ENCODE peak calls at places on chromosomes 6 and 20, in eight cellular contexts. F is AG09309, L is dorsolateral prefrontal cortex, O is HL-60, V is foreskin fibroblast, M is H1, G is fibroblast of lung, K is choroid plexus epithelial cell. E is an unnamed sample.

GRCh38 chr6:168583821-168584220 is 142.8 kb downstream of the SMOC2 start:
- DNase-seq in M (peak), F (no peak), G (no peak), L (no peak), V (no peak), K (no peak), O (no peak), E (no peak)

GRCh38 chr6:93896081-93896480 is 476.7 kb upstream of the EPHA7 start:
- DNase-seq in K (peak), G (no peak), M (no peak), F (no peak), O (no peak), L (no peak), V (peak), E (no peak)

GRCh38 chr6:159217595-159218275 is 48.5 kb downstream of the FNDC1 start:
- DNase-seq in K (peak), F (no peak), G (peak), L (peak), V (peak), M (peak), O (peak), E (peak)

GRCh38 chr20:34627458-34627857 is 49.4 kb downstream of the PIGU start:
- DNase-seq in G (no peak), O (no peak), M (no peak), V (no peak), L (no peak), K (no peak), F (no peak), E (no peak)

GRCh38 chr6:93917216-93917615 is 497.9 kb upstream of the EPHA7 start:
- DNase-seq in M (no peak), V (no peak), O (no peak), L (no peak), G (no peak), F (no peak), K (no peak), E (no peak)

GRCh38 chr6:24545691-24546090 is 50.9 kb downstream of the ALDH5A1 start:
- DNase-seq in K (no peak), G (no peak), V (no peak), L (no peak), M (no peak), F (no peak), O (no peak), E (no peak)

GRCh38 chr6:135438907-135439535 is 58.5 kb downstream of the AHI1 start:
- DNase-seq in O (no peak), F (no peak), M (no peak), K (peak), L (no peak), G (peak), V (peak), E (peak)

GRCh38 chr20:25323486-25324246 is 67.0 kb downstream of the ABHD12 start:
- DNase-seq in F (no peak), K (no peak), L (no peak), V (no peak), M (peak), G (no peak), O (no peak), E (no peak)

GRCh38 chr6:166712554-166713228 is 85.6 kb upstream of the RPS6KA2 start:
- DNase-seq in F (no peak), L (no peak), G (no peak), M (no peak), O (no peak), V (no peak), K (no peak), E (no peak)

GRCh38 chr6:72418495-72418894 is 203.4 kb upstream of the KCNQ5 start:
- DNase-seq in V (peak), M (no peak), O (no peak), F (peak), G (peak), L (peak), K (peak), E (peak)

GRCh38 chr6:31239854-31240253 is 32.0 kb downstream of the HLA-C start:
- DNase-seq in V (peak), K (no peak), O (no peak), G (no peak), F (no peak), M (no peak), L (no peak), E (no peak)

GRCh38 chr20:17530716-17531536 is at the start of gene BFSP1:
- DNase-seq in M (peak), L (peak), G (peak), V (peak), F (no peak), O (no peak), K (peak), E (peak)

GRCh38 chr6:112153926-112154621 is 66.7 kb downstream of the FAM229B start:
- DNase-seq in G (peak), L (no peak), O (peak), V (peak), K (peak), M (no peak), F (no peak), E (peak)

GRCh38 chr6:42315991-42316378 is 98.3 kb upstream of the MRPS10 start:
- DNase-seq in M (no peak), O (peak), F (peak), K (peak), V (peak), L (no peak), G (peak), E (peak)

GRCh38 chr6:27406085-27406484 is 17.5 kb downstream of the ZNF391 start:
- DNase-seq in F (no peak), V (no peak), G (no peak), L (no peak), K (no peak), M (no peak), O (no peak), E (no peak)

GRCh38 chr6:148396926-148397325 is 54.3 kb downstream of the SASH1 start:
- DNase-seq in L (no peak), G (no peak), K (no peak), V (no peak), M (no peak), F (no peak), O (no peak), E (no peak)

GRCh38 chr20:5797843-5798462 is 47.8 kb downstream of the SHLD1 start:
- DNase-seq in O (peak), F (no peak), K (no peak), M (no peak), G (no peak), L (no peak), V (no peak), E (no peak)

GRCh38 chr6:8063762-8064637 is at the start of gene BLOC1S5:
- DNase-seq in K (peak), V (peak), F (peak), M (peak), G (peak), O (peak), L (peak), E (peak)

GRCh38 chr6:145723646-145724045 is 11.7 kb downstream of the EPM2A start:
- DNase-seq in O (no peak), L (no peak), G (peak), F (no peak), K (no peak), V (no peak), M (no peak), E (peak)

GRCh38 chr6:1960484-1961142 is 284.8 kb downstream of the GMDS start:
- DNase-seq in F (no peak), V (no peak), M (no peak), L (no peak), O (no peak), G (no peak), K (no peak), E (no peak)

GRCh38 chr6:152394303-152394702 is 242.9 kb downstream of the SYNE1 start:
- DNase-seq in F (no peak), O (no peak), M (no peak), L (no peak), G (no peak), V (no peak), K (no peak), E (no peak)

GRCh38 chr6:17473554-17473953 is 80.2 kb downstream of the CAP2 start:
- DNase-seq in G (no peak), O (no peak), F (no peak), V (no peak), M (no peak), L (no peak), K (no peak), E (no peak)

GRCh38 chr6:169160855-169161560 is 92.6 kb downstream of the THBS2 start:
- DNase-seq in V (no peak), K (no peak), G (no peak), M (no peak), O (no peak), F (no peak), L (no peak), E (no peak)

GRCh38 chr20:32541917-32542615 is 43.1 kb downstream of the NOL4L start:
- DNase-seq in L (no peak), M (no peak), F (no peak), K (no peak), O (no peak), V (no peak), G (no peak), E (no peak)

GRCh38 chr20:3077618-3078134 is 6.3 kb downstream of the OXT start:
- DNase-seq in K (no peak), F (no peak), L (no peak), V (no peak), M (no peak), G (no peak), O (no peak), E (no peak)

GRCh38 chr20:36541227-36542018 is at the start of gene MYL9:
- DNase-seq in O (no peak), V (peak), M (peak), L (no peak), K (peak), F (no peak), G (peak), E (peak)
- H3K4me3 ChIP-seq in O (no peak), V (peak), M (peak), L (peak), K (peak), F (peak), G (peak), E (peak)

DNA sequence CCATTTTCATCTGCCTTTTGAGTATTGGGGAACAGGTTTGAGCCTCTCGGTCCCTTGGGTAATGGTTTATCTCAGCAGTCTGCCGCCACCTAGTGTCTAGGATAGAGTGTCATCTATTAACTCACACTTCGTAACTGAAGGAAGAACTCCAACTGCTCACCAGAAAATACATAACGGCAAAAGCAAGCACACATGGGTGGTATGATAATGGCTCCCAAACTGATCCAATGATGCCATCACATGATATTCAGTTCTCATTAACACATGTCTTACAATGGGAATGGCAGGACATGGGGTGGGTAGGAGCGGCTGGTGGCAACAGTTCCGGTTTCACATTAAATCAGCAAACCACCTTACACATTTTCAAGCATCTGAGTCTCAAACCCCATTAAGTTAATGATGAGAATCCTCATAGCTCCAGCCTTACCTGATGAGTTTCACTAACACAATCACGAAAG is 110.7 kb upstream of the PHACTR1 start:
- DNase-seq in K (peak), G (peak), L (peak), F (no peak), O (no peak), M (peak), V (peak), E (peak)
- H3K4me3 ChIP-seq in K (no peak), G (no peak), L (no peak), F (no peak), O (no peak), M (no peak), V (no peak), E (no peak)

GRCh38 chr20:57688864-57689263 is 21.0 kb downstream of the PMEPA1 start:
- DNase-seq in M (no peak), V (no peak), F (no peak), L (peak), K (no peak), G (no peak), O (no peak), E (no peak)

GRCh38 chr20:57688295-57688694 is 21.5 kb downstream of the PMEPA1 start:
- DNase-seq in G (no peak), M (no peak), L (no peak), F (no peak), K (no peak), O (no peak), V (no peak), E (no peak)

GRCh38 chr20:57692393-57692792 is 17.4 kb downstream of the PMEPA1 start:
- DNase-seq in L (no peak), K (no peak), O (no peak), M (no peak), F (no peak), G (no peak), V (no peak), E (no peak)

GRCh38 chr20:57690525-57690924 is 19.3 kb downstream of the PMEPA1 start:
- DNase-seq in M (no peak), L (no peak), K (no peak), O (no peak), G (no peak), F (no peak), V (no peak), E (no peak)

GRCh38 chr20:57689745-57690481 is 19.9 kb downstream of the PMEPA1 start:
- DNase-seq in F (no peak), G (no peak), L (no peak), V (no peak), K (no peak), M (no peak), O (no peak), E (no peak)
- H3K4me3 ChIP-seq in F (no peak), G (no peak), L (no peak), V (no peak), K (no peak), M (no peak), O (no peak), E (no peak)

DNA sequence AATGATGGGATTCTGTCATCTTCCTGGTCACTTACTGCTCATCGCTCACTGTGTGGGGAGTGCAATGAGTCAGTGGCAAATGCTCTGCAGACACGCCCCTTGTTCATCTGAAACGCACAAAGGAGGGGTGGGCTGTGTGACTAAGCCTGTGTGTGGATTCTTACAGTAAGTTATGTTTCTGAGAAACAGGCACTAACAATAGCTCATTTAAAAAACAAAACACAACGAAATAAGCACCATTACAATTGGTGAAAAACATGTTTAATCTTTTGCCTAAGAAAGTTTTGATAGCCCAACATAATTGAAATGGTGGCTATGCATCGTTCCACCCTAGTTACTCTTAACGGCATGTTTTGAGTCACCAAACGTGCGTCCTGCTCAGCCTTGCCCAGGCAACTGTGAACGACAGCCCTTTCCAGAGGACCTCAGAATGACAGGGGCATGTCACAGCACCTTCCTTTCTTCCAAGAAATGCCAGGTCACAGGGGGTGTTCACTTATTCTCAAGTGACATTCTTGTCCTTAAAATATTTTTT is 118.4 kb upstream of the SGK1 start:
- DNase-seq in K (peak), F (peak), L (peak), M (no peak), G (peak), O (no peak), V (peak), E (peak)
- H3K4me3 ChIP-seq in K (peak), F (no peak), L (no peak), M (no peak), G (no peak), O (no peak), V (peak), E (peak)

GRCh38 chr6:137871299-137871698 is 4.2 kb downstream of the TNFAIP3 start:
- DNase-seq in F (no peak), M (no peak), V (no peak), K (no peak), G (no peak), O (no peak), L (no peak), E (no peak)
- H3K4me3 ChIP-seq in F (peak), M (no peak), V (no peak), K (peak), G (peak), O (no peak), L (no peak), E (peak)

DNA sequence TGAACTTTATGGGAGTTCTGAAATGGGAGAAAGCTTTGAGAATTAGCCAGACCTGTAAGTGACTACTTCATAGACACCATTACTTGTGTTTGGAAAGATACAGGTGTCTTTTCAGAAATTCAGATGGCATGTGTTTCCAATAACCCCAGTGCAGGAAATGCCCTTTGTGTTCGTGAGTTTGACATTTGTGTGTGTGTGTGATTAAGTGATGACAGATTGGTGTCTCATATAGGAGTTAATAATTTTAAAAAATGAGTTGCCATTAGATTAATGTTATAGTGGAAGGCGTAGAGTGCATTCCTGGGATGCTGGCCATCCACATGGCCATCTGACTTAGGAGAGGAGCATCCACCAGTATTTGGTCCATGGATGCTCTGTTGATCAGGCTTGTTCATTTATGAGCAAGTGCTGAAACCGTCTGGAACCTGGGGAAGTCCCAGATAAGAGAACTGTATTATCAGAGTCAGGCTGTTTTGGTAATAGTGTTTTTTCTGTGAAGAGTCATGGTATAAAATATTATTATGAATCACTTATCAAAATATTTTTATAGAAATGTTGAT is 3.1 kb downstream of the STK4 start:
- DNase-seq in M (no peak), K (no peak), V (no peak), L (no peak), O (no peak), G (no peak), F (no peak), E (no peak)
- H3K4me3 ChIP-seq in M (no peak), K (no peak), V (no peak), L (no peak), O (no peak), G (no peak), F (no peak), E (no peak)